ENCODE peak calls at places on chromosomes 1 and 21, in ten cellular contexts. X, P, T, C, Q, E, Z, F, Y and V are unnamed samples.

GRCh38 chr1:206000641-206001339 is 2.4 kb downstream of the RAB7B start:
- DNase-seq in X (no peak), P (no peak), T (no peak), C (no peak), Q (no peak), E (peak; percentile 71), Z (no peak), F (no peak), Y (no peak), V (no peak)

GRCh38 chr1:81801834-81802531 is 1.2 kb downstream of the ADGRL2 start:
- DNase-seq in X (no peak), P (peak; percentile 40), T (no peak), C (peak; percentile 72), Q (peak; percentile 36), E (no peak), Z (no peak), F (no peak), Y (peak; percentile 33), V (peak; percentile 32)

GRCh38 chr1:19076841-19077616 is 120.6 kb upstream of the IFFO2 start:
- DNase-seq in X (no peak), P (no peak), T (no peak), C (no peak), Q (no peak), E (no peak), Z (no peak), F (no peak), Y (no peak), V (no peak)

GRCh38 chr1:230972855-230973271 is 5.8 kb downstream of the TTC13 start:
- DNase-seq in X (peak; percentile 21), P (no peak), T (peak; percentile 57), C (no peak), Q (no peak), E (no peak), Z (no peak), F (no peak), Y (no peak), V (no peak)

GRCh38 chr1:218463194-218464156 is 118.3 kb downstream of the TGFB2 start:
- DNase-seq in X (no peak), P (no peak), T (no peak), C (peak; percentile 22), Q (peak; percentile 60), E (peak; percentile 82), Z (no peak), F (no peak), Y (peak; percentile 83), V (no peak)

GRCh38 chr21:44375686-44376320 is 22.4 kb downstream of the TRPM2 start:
- DNase-seq in X (no peak), P (no peak), T (no peak), C (no peak), Q (peak; percentile 4), E (no peak), Z (no peak), F (no peak), Y (no peak), V (no peak)

GRCh38 chr1:160646192-160646591 is 652 bp downstream of the SLAMF1 start:
- DNase-seq in X (no peak), P (no peak), T (no peak), C (no peak), Q (no peak), E (no peak), Z (no peak), F (no peak), Y (no peak), V (no peak)

GRCh38 chr1:59154406-59154805 is 142.5 kb upstream of the FGGY start:
- DNase-seq in X (no peak), P (no peak), T (no peak), C (no peak), Q (no peak), E (no peak), Z (no peak), F (no peak), Y (no peak), V (no peak)

GRCh38 chr1:27356628-27357280 is 10.0 kb downstream of the MAP3K6 start:
- DNase-seq in X (no peak), P (peak; percentile 89), T (no peak), C (no peak), Q (no peak), E (no peak), Z (peak; percentile 83), F (no peak), Y (no peak), V (no peak)

GRCh38 chr1:53369034-53369750 is 41.3 kb upstream of the LRP8 start:
- DNase-seq in X (no peak), P (no peak), T (no peak), C (no peak), Q (no peak), E (peak; percentile 49), Z (peak; percentile 58), F (no peak), Y (no peak), V (no peak)

GRCh38 chr1:1170891-1171550 is 2.7 kb upstream of the TTLL10 start:
- DNase-seq in X (no peak), P (peak; percentile 53), T (peak; percentile 31), C (no peak), Q (peak; percentile 4), E (no peak), Z (peak; percentile 60), F (no peak), Y (no peak), V (peak; percentile 6)

DNA sequence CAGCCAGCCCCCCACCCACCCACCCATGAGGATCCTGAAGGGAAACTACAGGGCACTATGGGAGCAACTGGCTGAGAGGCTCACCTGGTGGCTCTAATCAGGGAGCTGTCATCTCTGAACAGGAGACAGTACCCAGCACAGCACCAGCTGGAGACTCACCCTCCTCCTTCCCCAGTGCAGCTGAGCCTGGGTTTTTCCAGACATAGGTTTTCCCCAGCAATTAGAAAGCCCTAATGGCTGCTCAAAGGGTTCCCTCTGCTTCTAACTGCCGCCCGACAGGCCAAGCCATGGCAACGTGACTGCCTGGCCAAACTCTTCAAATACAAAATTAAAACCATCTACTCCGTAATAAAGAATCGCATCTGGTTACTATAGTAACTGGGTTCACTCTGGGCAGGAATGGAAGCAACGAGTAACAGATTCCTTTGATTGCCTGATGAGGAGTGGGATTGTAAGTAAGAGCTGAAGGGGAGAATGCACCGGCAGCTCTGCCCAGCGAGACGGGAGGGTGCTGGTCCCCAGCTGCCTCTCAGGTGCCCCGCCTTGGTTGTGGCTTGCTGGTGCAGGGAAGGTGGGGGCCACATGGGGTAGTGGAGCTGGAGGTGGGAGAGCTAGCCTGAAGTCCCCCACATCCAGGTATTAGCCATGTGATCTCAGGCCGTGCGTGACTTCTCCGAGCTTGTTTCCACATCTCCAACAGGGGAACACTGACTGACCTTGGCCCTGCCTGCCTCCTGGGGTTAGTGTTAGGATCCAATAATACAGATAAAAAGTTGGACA is 94.3 kb downstream of the KCNN3 start:
- DNase-seq in X (no peak), P (no peak), T (no peak), C (no peak), Q (no peak), E (peak; percentile 47), Z (peak; percentile 33), F (no peak), Y (no peak), V (peak; percentile 65)
- H3K36me3 ChIP-seq in X (no peaks in the 10 kb centered on the region), P (no peaks in the 10 kb centered on the region), T (no peaks in the 10 kb centered on the region), C (no peaks in the 10 kb centered on the region), Q (no peaks in the 10 kb centered on the region), E (no peaks in the 10 kb centered on the region), Z (no peaks in the 10 kb centered on the region), F (no peaks in the 10 kb centered on the region), Y (no peaks in the 10 kb centered on the region), V (no peaks in the 10 kb centered on the region)

DNA sequence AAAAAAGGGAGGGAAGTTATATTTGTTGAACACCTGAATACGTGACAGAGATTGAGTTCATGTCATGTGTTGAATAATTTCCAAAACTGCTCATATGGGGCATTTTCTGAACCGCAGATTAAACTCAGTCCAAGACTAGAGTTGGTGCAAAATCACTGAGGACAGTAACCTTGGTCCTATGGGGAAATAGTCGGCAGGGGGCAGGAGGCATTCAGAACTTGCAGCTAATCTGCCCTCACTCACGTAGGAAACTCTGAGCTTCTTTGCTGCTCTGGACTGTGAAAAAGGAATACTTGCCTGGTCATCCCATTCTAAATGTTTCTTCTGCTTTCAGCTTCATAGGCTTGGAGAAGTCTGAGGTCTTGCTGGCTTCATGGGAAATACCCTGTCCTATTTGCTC is 228.3 kb upstream of the ZP4 start:
- DNase-seq in X (no peak), P (no peak), T (no peak), C (no peak), Q (no peak), E (no peak), Z (no peak), F (no peak), Y (no peak), V (no peak)
- H3K4me3 ChIP-seq in X (no peak overlapping the region), P (no peak overlapping the region), T (no peak overlapping the region), C (no peak overlapping the region), Q (no peak overlapping the region), E (no peak overlapping the region), Z (no peak overlapping the region), F (no peak overlapping the region), Y (no peak overlapping the region), V (no peak overlapping the region)

GRCh38 chr21:32728455-32729237 is 833 bp upstream of the SYNJ1 start:
- DNase-seq in X (no peak), P (no peak), T (no peak), C (no peak), Q (no peak), E (no peak), Z (no peak), F (no peak), Y (no peak), V (no peak)

GRCh38 chr21:32735524-32735923 is 7.7 kb upstream of the SYNJ1 start:
- DNase-seq in X (no peak), P (no peak), T (no peak), C (no peak), Q (no peak), E (no peak), Z (no peak), F (no peak), Y (no peak), V (no peak)

GRCh38 chr21:32732544-32732943 is 4.7 kb upstream of the SYNJ1 start:
- DNase-seq in X (no peak), P (no peak), T (no peak), C (no peak), Q (no peak), E (no peak), Z (no peak), F (no peak), Y (no peak), V (no peak)

GRCh38 chr21:32734214-32734613 is 6.4 kb upstream of the SYNJ1 start:
- DNase-seq in X (no peak), P (no peak), T (no peak), C (no peak), Q (no peak), E (no peak), Z (no peak), F (no peak), Y (no peak), V (no peak)

GRCh38 chr21:32733356-32733755 is 5.5 kb upstream of the SYNJ1 start:
- DNase-seq in X (no peak), P (no peak), T (no peak), C (no peak), Q (no peak), E (no peak), Z (no peak), F (no peak), Y (no peak), V (no peak)
- H3K36me3 ChIP-seq in X (peaks cover 3% of the 10 kb centered on the region), P (no peaks in the 10 kb centered on the region), T (no peaks in the 10 kb centered on the region), C (no peaks in the 10 kb centered on the region), Q (peaks cover 59% of the 10 kb centered on the region), E (peaks cover 41% of the 10 kb centered on the region), Z (peaks cover 11% of the 10 kb centered on the region), F (no peaks in the 10 kb centered on the region), Y (no peaks in the 10 kb centered on the region), V (peaks cover 56% of the 10 kb centered on the region)

DNA sequence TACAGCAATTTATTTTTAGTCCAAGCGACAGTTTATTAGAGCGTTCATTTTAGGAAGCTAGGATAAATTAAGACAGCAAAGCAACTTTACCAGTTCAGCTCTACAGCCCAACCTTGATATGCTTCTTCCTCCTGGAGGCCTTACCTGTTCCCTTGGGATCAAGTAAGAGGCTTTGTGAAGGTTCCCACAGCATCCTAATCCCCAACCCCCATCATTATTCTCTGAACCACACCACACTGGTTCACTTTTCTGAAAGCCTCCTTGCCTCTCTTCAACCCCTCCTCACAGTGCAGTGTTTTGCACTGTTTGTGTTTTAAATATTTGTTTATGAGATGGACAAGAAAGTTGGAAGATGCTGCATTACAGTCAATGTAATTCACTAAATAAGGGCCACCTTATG is 126.3 kb upstream of the CXADR start:
- DNase-seq in X (no peak), P (no peak), T (no peak), C (no peak), Q (no peak), E (no peak), Z (no peak), F (no peak), Y (no peak), V (no peak)
- H3K4me3 ChIP-seq in X (no peak overlapping the region), P (no peak overlapping the region), T (no peak overlapping the region), C (no peak overlapping the region), Q (no peak overlapping the region), E (no peak overlapping the region), Z (no peak overlapping the region), F (no peak overlapping the region), Y (no peak overlapping the region), V (no peak overlapping the region)